ENCODE peak calls at places on chromosome 15, in four cellular contexts. M, D, A and Z are unnamed samples.

GRCh38 chr15:98955980-98956723 is 51.4 kb downstream of the PGPEP1L start:
- DNase-seq in M (no peak), D (no peak), A (no peak), Z (no peak)

GRCh38 chr15:64928626-64929220 is 17.0 kb downstream of the ANKDD1A start:
- DNase-seq in M (no peak), D (no peak), A (no peak), Z (no peak)

GRCh38 chr15:57551717-57552677 is 39.7 kb upstream of the MYZAP start:
- DNase-seq in M (no peak), D (no peak), A (peak), Z (peak)

GRCh38 chr15:45136378-45136764 is 6.6 kb downstream of the DUOX1 start:
- DNase-seq in M (no peak), D (no peak), A (no peak), Z (no peak)

GRCh38 chr15:46280753-46281521 is 646.1 kb downstream of the SQOR start:
- DNase-seq in M (no peak), D (no peak), A (peak), Z (peak)

GRCh38 chr15:65952425-65953053 is 83.2 kb downstream of the RAB11A start:
- DNase-seq in M (no peak), D (no peak), A (no peak), Z (peak)

GRCh38 chr15:40098489-40099261 is 10.0 kb downstream of the BMF start:
- DNase-seq in M (peak), D (peak), A (peak), Z (peak)

GRCh38 chr15:62141643-62142588 is 23.2 kb downstream of the C2CD4B start:
- DNase-seq in M (no peak), D (no peak), A (no peak), Z (no peak)

GRCh38 chr15:42608110-42608531 is 32.7 kb downstream of the STARD9 start:
- DNase-seq in M (peak), D (no peak), A (peak), Z (no peak)